ENCODE peak calls at places on chromosome 9, in five cellular contexts. S is H1, Z is A549, O is cardiac muscle cell, E is ovary. Q is an unnamed sample.

GRCh38 chr9:112061152-112061740 is 113.9 kb downstream of the SUSD1 start:
- DNase-seq in S (no peak), Z (peak; percentile 81), O (peak; percentile 97), E (peak; percentile 33), Q (peak; percentile 53)

GRCh38 chr9:95087659-95088242 is 229.8 kb downstream of the FANCC start:
- DNase-seq in S (no peak), Z (peak; percentile 42), O (no peak), E (no peak), Q (no peak)

GRCh38 chr9:98187926-98188325 is 4.5 kb downstream of the CORO2A start:
- DNase-seq in S (no peak), Z (no peak), O (no peak), E (no peak), Q (no peak)

GRCh38 chr9:120882935-120883607 is 6.1 kb upstream of the PHF19 start:
- DNase-seq in S (no peak), Z (no peak), O (no peak), E (no peak), Q (no peak)

GRCh38 chr9:78118742-78119473 is 87.3 kb upstream of the GNAQ start:
- DNase-seq in S (no peak), Z (no peak), O (peak; percentile 63), E (no peak), Q (no peak)

GRCh38 chr9:110255417-110256141 is 728 bp downstream of the TXN start:
- DNase-seq in S (peak; percentile 68), Z (no peak), O (peak; percentile 49), E (peak; percentile 56), Q (peak; percentile 23)

GRCh38 chr9:16417101-16417500 is 453.4 kb downstream of the BNC2 start:
- DNase-seq in S (no peak), Z (no peak), O (peak; percentile 89), E (no peak), Q (no peak)

GRCh38 chr9:34993502-34994428 is 4.2 kb downstream of the DNAJB5 start:
- DNase-seq in S (no peak), Z (no peak), O (peak; percentile 92), E (peak; percentile 70), Q (peak; percentile 82)

GRCh38 chr9:90858505-90858904 is 56.9 kb downstream of the SYK start:
- DNase-seq in S (no peak), Z (no peak), O (no peak), E (no peak), Q (no peak)

GRCh38 chr9:92140754-92141143 is 25.5 kb upstream of the SPTLC1 start:
- DNase-seq in S (peak; percentile 67), Z (no peak), O (no peak), E (no peak), Q (no peak)

GRCh38 chr9:21554813-21555212 is 72.7 kb upstream of the IFNE start:
- DNase-seq in S (no peak), Z (no peak), O (no peak), E (no peak), Q (no peak)

GRCh38 chr9:117555964-117556629 is 141.2 kb upstream of the ASTN2 start:
- DNase-seq in S (peak; percentile 89), Z (peak; percentile 17), O (peak; percentile 22), E (no peak), Q (no peak)

GRCh38 chr9:91836515-91836914 is 113.5 kb downstream of the ROR2 start:
- DNase-seq in S (no peak), Z (no peak), O (no peak), E (peak; percentile 25), Q (no peak)

GRCh38 chr9:13267743-13268142 is 11.7 kb downstream of the MPDZ start:
- DNase-seq in S (no peak), Z (peak; percentile 11), O (peak; percentile 92), E (no peak), Q (no peak)

GRCh38 chr9:34282096-34282495 is 47.0 kb downstream of the KIF24 start:
- DNase-seq in S (no peak), Z (no peak), O (peak; percentile 42), E (no peak), Q (no peak)

GRCh38 chr9:134895849-134896833 is 15.5 kb downstream of the FCN2 start:
- DNase-seq in S (no peak), Z (peak; percentile 72), O (peak; percentile 84), E (peak; percentile 94), Q (no peak)

GRCh38 chr9:6925841-6926240 is 168.1 kb downstream of the KDM4C start:
- DNase-seq in S (no peak), Z (no peak), O (no peak), E (no peak), Q (no peak)

GRCh38 chr9:113541019-113541900 is 77.7 kb downstream of the RGS3 start:
- DNase-seq in S (peak; percentile 66), Z (peak; percentile 40), O (peak; percentile 70), E (no peak), Q (no peak)

GRCh38 chr9:107019216-107019615 is 156.2 kb downstream of the ZNF462 start:
- DNase-seq in S (no peak), Z (no peak), O (peak; percentile 70), E (no peak), Q (no peak)

GRCh38 chr9:107020040-107020530 is 157.1 kb downstream of the ZNF462 start:
- DNase-seq in S (no peak), Z (no peak), O (peak; percentile 96), E (no peak), Q (no peak)

DNA sequence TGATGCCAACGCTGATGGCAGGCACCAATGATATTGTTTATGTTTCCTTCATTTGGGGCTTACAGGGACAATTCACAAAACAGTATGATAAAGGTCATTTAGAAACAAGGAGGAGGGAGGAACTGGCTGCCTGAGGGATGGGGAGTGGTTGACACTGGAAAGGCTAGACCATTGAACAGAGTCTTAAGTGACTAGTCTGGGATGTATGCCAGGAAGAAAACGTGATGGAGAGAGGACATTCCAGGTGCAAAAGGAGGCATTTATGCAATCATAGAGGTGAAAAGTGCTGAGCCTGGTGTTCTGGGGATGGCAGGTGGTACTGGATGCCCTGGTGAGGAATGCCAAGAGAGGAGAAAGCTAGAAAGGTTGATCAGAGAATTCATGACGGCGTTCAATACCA is 153.4 kb downstream of the ZNF462 start:
- DNase-seq in S (no peak), Z (no peak), O (no peak), E (no peak), Q (no peak)
- H3K4me3 ChIP-seq in S (no peak overlapping the region), Z (no peak overlapping the region), O (no peak overlapping the region), E (no peak overlapping the region), Q (no peak overlapping the region)

GRCh38 chr9:137947012-137947411 is 69.4 kb downstream of the CACNA1B start:
- DNase-seq in S (no peak), Z (no peak), O (no peak), E (no peak), Q (no peak)

GRCh38 chr9:137943655-137944054 is 66.1 kb downstream of the CACNA1B start:
- DNase-seq in S (no peak), Z (no peak), O (no peak), E (no peak), Q (no peak)

GRCh38 chr9:137949260-137949659 is 71.7 kb downstream of the CACNA1B start:
- DNase-seq in S (no peak), Z (no peak), O (no peak), E (no peak), Q (no peak)

GRCh38 chr9:137948642-137949041 is 71.1 kb downstream of the CACNA1B start:
- DNase-seq in S (no peak), Z (no peak), O (no peak), E (no peak), Q (no peak)

GRCh38 chr9:137945581-137945980 is 68.0 kb downstream of the CACNA1B start:
- DNase-seq in S (no peak), Z (no peak), O (no peak), E (no peak), Q (no peak)
- H3K9me3 ChIP-seq in S (peaks cover 66% of the 10 kb centered on the region), Z (peaks cover 49% of the 10 kb centered on the region), O (no peaks in the 10 kb centered on the region), E (no peaks in the 10 kb centered on the region), Q (peaks cover 6% of the 10 kb centered on the region)

GRCh38 chr9:124658165-124659017 is 112.7 kb downstream of the NR6A1 start:
- DNase-seq in S (no peak), Z (peak; percentile 95), O (peak; percentile 97), E (peak; percentile 32), Q (peak; percentile 25)
- H3K4me1 ChIP-seq in S (peaks cover 11% of the 10 kb centered on the region), Z (peaks cover 35% of the 10 kb centered on the region), O (peaks cover 33% of the 10 kb centered on the region), E (peaks cover 2% of the 10 kb centered on the region), Q (peaks cover 5% of the 10 kb centered on the region)

GRCh38 chr9:127124091-127124490 is 1.7 kb upstream of the ANGPTL2 start:
- DNase-seq in S (no peak), Z (no peak), O (no peak), E (no peak), Q (no peak)

GRCh38 chr9:127119319-127119709 is 3.1 kb downstream of the ANGPTL2 start:
- DNase-seq in S (no peak), Z (no peak), O (no peak), E (no peak), Q (no peak)

GRCh38 chr9:127123239-127123935 is 952 bp upstream of the ANGPTL2 start:
- DNase-seq in S (no peak), Z (no peak), O (no peak), E (peak; percentile 82), Q (no peak)

GRCh38 chr9:127122176-127123151 is at the start of gene ANGPTL2:
- DNase-seq in S (peak; percentile 90), Z (no peak), O (peak; percentile 98), E (peak; percentile 95), Q (peak; percentile 66)

DNA sequence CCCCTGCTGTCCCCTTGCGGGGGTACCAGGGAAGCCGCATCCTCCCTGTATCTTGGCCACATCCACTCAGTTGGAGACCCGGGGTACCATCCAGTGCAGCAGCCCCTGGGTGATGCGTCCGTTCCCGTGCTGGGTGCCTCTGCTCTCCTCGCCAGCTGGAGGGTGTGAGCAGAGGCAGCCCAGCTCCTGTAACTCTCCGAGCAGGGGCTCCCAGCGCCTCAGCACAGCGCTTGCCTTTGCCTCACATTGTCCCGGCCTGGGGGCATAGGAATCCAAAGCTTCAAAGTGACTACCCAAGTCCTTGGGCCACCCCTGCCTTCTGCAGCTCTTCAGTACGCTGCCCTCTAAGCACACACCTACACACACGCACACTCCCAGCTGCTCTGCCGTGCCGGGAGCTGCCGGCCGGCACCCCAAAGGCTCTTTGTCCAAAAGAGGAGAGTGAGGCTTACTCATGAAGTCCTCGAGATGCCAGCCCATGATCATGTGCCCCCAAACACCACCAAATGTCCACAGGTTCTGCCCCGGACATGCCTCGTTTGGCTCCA is 733 bp downstream of the ANGPTL2 start:
- DNase-seq in S (peak; percentile 60), Z (no peak), O (peak; percentile 42), E (peak; percentile 52), Q (no peak)
- H3K4me3 ChIP-seq in S (peak overlapping the region; percentile 69), Z (no peak overlapping the region), O (peak overlapping the region; percentile 18), E (peak overlapping the region; percentile 52), Q (peak overlapping the region; percentile 80)

DNA sequence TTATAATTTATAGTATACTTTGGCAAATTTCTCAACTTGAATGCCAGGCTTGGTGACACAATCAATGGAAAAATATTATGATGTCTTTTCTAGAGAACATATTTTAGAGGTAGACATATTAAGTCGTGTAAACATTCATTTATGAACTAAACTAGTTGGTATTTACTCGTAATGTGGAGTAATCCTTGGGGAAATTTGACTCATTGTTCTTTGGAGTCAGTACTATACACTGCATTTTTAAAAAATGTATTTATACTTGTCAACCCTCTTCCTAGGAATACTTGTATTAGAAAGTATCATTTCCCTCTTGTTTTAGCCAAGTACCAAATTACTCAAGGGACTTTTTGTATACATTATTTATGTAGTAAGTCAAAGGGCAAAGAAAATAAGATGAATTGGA is 248.0 kb upstream of the IZUMO3 start:
- DNase-seq in S (no peak), Z (no peak), O (no peak), E (no peak), Q (no peak)
- H3K9me3 ChIP-seq in S (no peaks in the 10 kb centered on the region), Z (no peaks in the 10 kb centered on the region), O (no peaks in the 10 kb centered on the region), E (no peaks in the 10 kb centered on the region), Q (no peaks in the 10 kb centered on the region)

Q was measured in thoracic aorta.